ENCODE peak calls at places on chromosomes 7 and 10, in four cellular contexts. A, U, G and D are unnamed samples.

GRCh38 chr10:98885380-98885779 is 350.3 kb downstream of the HPSE2 start:
- DNase-seq in A (no peak), G (no peak), U (no peak), D (no peak)

GRCh38 chr7:15685358-15686181 is 913 bp downstream of the MEOX2 start:
- DNase-seq in A (peak; percentile 34), U (peak; percentile 49), G (no peak), D (no peak)

GRCh38 chr10:77251297-77252013 is 386.2 kb downstream of the KCNMA1 start:
- DNase-seq in U (peak; percentile 55), G (no peak), A (peak; percentile 62), D (no peak)

GRCh38 chr7:105979405-105979804 is 16.3 kb downstream of the CDHR3 start:
- DNase-seq in A (no peak), U (no peak), G (no peak), D (no peak)

GRCh38 chr7:2527505-2528464 is 8.2 kb downstream of the LFNG start:
- DNase-seq in U (peak; percentile 76), A (peak; percentile 66), G (peak; percentile 80), D (no peak)

GRCh38 chr10:46547331-46547880 is 9.1 kb downstream of the GPRIN2 start:
- DNase-seq in G (peak; percentile 67), U (no peak), A (no peak), D (peak; percentile 19)

GRCh38 chr7:108613147-108613948 is 43.7 kb downstream of the DNAJB9 start:
- DNase-seq in G (no peak), A (peak; percentile 25), U (peak; percentile 50), D (no peak)

GRCh38 chr7:102433319-102434038 is at the start of gene ORAI2:
- DNase-seq in G (peak; percentile 98), U (peak; percentile 62), A (peak; percentile 59), D (peak; percentile 55)

GRCh38 chr10:104322416-104322782 is 15.9 kb downstream of the ITPRIP start:
- DNase-seq in U (no peak), A (no peak), G (peak; percentile 88), D (no peak)

GRCh38 chr7:37031571-37032257 is 307.4 kb upstream of the AOAH start:
- DNase-seq in G (no peak), U (peak; percentile 99), A (peak; percentile 100), D (peak; percentile 42)

GRCh38 chr7:5363729-5364128 is 59.9 kb downstream of the TNRC18 start:
- DNase-seq in G (no peak), U (no peak), A (no peak), D (no peak)

GRCh38 chr10:47196691-47197090 is 103.3 kb upstream of the GDF10 start:
- DNase-seq in G (no peak), A (no peak), U (no peak), D (no peak)

GRCh38 chr7:22325671-22326070 is 31.3 kb downstream of the RAPGEF5 start:
- DNase-seq in G (no peak), A (no peak), U (no peak), D (no peak)

GRCh38 chr10:110419265-110419664 is 78.4 kb upstream of the DUSP5 start:
- DNase-seq in G (no peak), A (no peak), U (no peak), D (no peak)

GRCh38 chr7:94298943-94299342 is 95.8 kb upstream of the COL1A2 start:
- DNase-seq in U (peak; percentile 59), G (no peak), A (peak; percentile 83), D (no peak)

GRCh38 chr10:28623483-28623882 is 53.8 kb upstream of the BAMBI start:
- DNase-seq in A (no peak), U (no peak), G (no peak), D (no peak)

GRCh38 chr10:10270071-10270470 is 747.6 kb upstream of the CELF2 start:
- DNase-seq in A (no peak), G (no peak), U (no peak), D (no peak)

GRCh38 chr7:94395141-94396041 is 696 bp downstream of the COL1A2 start:
- DNase-seq in U (peak; percentile 89), G (no peak), A (peak; percentile 90), D (no peak)

GRCh38 chr10:18136056-18136916 is 3.9 kb upstream of the CACNB2 start:
- DNase-seq in U (no peak), A (no peak), G (no peak), D (no peak)

GRCh38 chr7:81956520-81956919 is 186.7 kb upstream of the HGF start:
- DNase-seq in U (peak; percentile 52), A (peak; percentile 73), G (no peak), D (no peak)

GRCh38 chr7:81957517-81957916 is 187.7 kb upstream of the HGF start:
- DNase-seq in A (no peak), G (no peak), U (no peak), D (no peak)

DNA sequence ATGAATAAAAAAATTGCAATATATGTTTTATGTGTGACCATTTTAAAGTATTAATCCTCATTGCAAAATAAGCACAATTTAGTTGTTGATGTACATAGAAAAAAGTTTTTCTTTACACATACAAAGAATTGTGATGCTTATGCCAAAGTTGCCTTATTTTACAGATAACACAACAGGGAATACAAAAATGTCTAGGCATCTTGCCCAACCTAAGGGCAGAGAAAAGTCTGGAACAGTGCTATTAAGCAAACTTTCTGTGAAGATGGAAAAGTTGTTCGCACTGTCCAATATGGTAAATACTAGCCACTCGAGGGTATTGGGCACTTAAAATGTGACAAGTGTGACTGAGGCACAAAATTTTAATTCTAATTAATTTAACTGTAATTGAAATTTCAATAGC is 190.2 kb upstream of the HGF start:
- DNase-seq in G (no peak), A (no peak), U (no peak), D (no peak)
- TF ChIP-seq CTCF in G (no peak), A (no peak), U (no peak), D (no peak)

GRCh38 chr10:34492081-34492480 is 323.0 kb downstream of the PARD3 start:
- DNase-seq in U (no peak), G (no peak), A (no peak), D (no peak)

GRCh38 chr10:34491666-34492065 is 323.4 kb downstream of the PARD3 start:
- DNase-seq in A (no peak), G (no peak), U (peak; percentile 25), D (no peak)

GRCh38 chr10:34489436-34489835 is 325.7 kb downstream of the PARD3 start:
- DNase-seq in U (no peak), A (no peak), G (no peak), D (no peak)

GRCh38 chr10:34488476-34489130 is 326.5 kb downstream of the PARD3 start:
- DNase-seq in G (no peak), U (no peak), A (no peak), D (no peak)

GRCh38 chr10:34489973-34490372 is 325.1 kb downstream of the PARD3 start:
- DNase-seq in G (no peak), U (peak; percentile 74), A (peak; percentile 64), D (no peak)
- TF ChIP-seq CTCF in G (no peak), U (no peak), A (no peak), D (no peak)

GRCh38 chr7:31192996-31193395 is 140.9 kb downstream of the ADCYAP1R1 start:
- DNase-seq in U (peak; percentile 24), G (no peak), A (peak; percentile 16), D (no peak)
- TF ChIP-seq CTCF in U (peak; percentile 83), G (peak; percentile 30), A (peak; percentile 50), D (no peak)

GRCh38 chr10:31083765-31084184 is 52.1 kb upstream of the ZNF438 start:
- DNase-seq in G (no peak), U (peak; percentile 36), A (peak; percentile 39), D (no peak)
- TF ChIP-seq CTCF in G (peak; percentile 53), U (peak; percentile 51), A (peak; percentile 43), D (no peak)

DNA sequence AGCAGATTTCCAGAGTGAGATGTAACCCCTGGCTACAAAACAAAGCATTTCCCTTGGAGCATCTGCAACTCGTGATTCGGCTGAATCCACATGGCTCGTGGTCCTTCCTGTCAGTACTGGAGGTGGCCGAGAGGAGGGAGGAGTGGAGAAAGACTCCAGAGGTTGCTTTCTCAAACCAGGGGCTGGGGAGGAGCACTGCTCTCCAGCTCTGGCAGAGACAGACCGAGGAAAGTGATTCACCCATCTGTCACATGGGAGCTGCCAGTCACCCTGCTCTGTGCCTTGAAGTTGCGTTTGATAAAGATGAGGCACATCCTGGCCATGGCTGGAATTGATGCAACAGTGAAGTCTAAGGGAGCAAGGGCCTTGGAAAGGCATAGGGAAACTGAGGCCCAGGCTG is 72.8 kb downstream of the COL13A1 start:
- DNase-seq in U (peak; percentile 42), A (peak; percentile 82), G (no peak), D (no peak)
- TF ChIP-seq CTCF in U (no peak), A (peak; percentile 0), G (no peak), D (no peak)

DNA sequence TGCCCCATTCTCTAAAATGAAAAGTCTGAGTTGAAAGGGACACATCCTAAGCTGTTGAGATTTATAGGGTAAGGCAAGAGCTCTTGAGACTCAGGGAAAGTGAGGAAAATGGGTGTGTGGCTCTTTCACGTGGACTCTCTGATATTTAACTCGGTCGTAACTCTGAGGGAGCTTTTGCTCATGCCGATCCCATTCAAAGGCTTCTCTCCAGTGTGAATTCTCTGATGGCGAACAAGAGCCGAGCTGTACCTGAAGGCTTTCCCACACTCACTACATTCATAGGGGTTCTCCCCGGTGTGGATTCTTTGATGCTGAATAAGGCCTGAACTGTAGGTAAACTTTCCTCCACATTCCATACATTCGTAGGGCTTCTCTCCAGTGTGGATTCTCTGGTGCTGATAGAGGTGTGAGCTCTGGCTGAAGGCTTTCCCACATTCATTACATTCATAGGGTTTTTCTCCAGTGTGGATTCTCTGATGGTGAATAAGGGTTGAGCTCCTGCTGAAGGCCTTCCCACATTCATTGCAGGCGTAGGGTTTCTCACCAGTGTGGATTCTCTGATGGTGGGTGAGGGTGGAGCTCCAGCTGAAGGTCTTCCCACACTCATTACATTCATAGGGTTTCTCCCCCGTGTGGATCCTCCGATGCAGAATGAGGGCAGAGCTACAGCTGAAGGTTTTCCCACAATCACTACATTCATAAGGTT is 10.4 kb downstream of the ZNF3 start:
- DNase-seq in U (no peak), A (no peak), G (no peak), D (no peak)
- TF ChIP-seq CTCF in U (no peak), A (no peak), G (no peak), D (no peak)

DNA sequence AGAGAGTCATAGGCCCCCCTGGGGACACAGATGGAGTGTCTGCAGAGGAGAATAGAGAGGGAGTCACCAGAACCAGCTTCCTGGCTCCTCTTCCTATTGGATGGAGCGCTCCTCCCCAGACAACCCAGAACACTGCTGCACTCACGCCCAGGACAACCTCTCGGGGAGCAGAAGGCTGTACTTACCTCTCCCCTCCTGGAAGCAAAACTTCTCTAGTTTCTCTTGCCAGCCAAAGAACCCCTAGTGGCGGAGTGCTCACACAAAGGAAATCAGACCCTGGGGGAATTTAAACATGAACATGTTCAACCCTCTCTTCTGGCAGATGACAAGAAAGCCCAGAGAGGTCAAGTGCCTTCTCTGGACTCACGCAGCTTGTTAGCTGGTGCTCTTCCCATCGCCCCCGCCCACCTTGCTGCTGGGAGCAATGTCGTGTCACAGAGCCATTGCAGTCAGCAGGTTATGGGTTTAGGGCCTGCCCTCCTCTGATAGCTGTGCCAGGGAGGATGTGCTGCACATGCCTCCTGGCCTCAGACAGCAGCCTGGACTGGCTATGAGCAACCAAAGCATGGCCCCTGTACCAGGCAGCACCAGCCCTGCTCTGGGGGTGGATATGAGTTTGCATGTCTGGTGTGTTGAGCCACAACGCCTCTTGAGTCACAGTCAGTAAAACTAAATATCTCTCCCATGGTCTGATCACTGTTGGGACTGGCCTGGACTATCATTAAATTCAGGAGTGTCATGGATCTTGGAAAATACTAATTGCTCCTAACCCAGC is 84.4 kb downstream of the SLIT1 start:
- DNase-seq in U (no peak), G (no peak), A (no peak), D (no peak)
- TF ChIP-seq CTCF in U (no peak), G (no peak), A (no peak), D (no peak)

GRCh38 chr10:69004821-69005220 is 16.2 kb downstream of the KIFBP start:
- DNase-seq in G (no peak), A (peak; percentile 73), U (peak; percentile 58), D (no peak)
- TF ChIP-seq CTCF in G (peak; percentile 71), A (peak; percentile 81), U (peak; percentile 46), D (no peak)